ENCODE peak calls at places on chromosome 20, in eight cellular contexts. Q, V, I, K, T, B, M and L are unnamed samples.

GRCh38 chr20:1302578-1303541 is 26.1 kb downstream of the SDCBP2 start:
- DNase-seq in I (no peak), K (no peak), Q (no peak), T (no peak), V (no peak), B (no peak), M (no peak), L (no peak)

GRCh38 chr20:50226093-50226974 is 35.7 kb downstream of the CEBPB start:
- DNase-seq in V (peak; percentile 69), T (no peak), B (peak; percentile 91), I (peak; percentile 42), M (no peak), K (no peak), Q (no peak), L (no peak)

GRCh38 chr20:46367967-46368901 is 38.2 kb downstream of the ELMO2 start:
- DNase-seq in Q (no peak), K (no peak), B (no peak), T (no peak), V (no peak), M (peak; percentile 44), I (no peak), L (no peak)

GRCh38 chr20:62587757-62588402 is 54.4 kb upstream of the SLCO4A1 start:
- DNase-seq in I (no peak), B (peak; percentile 91), T (no peak), K (peak; percentile 83), V (peak; percentile 48), M (no peak), Q (no peak), L (no peak)

GRCh38 chr20:47220161-47220582 is 136.3 kb downstream of the ZMYND8 start:
- DNase-seq in M (no peak), K (peak; percentile 28), B (no peak), T (no peak), I (peak; percentile 32), V (peak; percentile 56), Q (peak; percentile 56), L (peak; percentile 42)

GRCh38 chr20:50930139-50931047 is 844 bp downstream of the ADNP start:
- DNase-seq in B (peak; percentile 85), K (peak; percentile 49), V (no peak), M (peak; percentile 21), T (no peak), Q (no peak), I (peak; percentile 34), L (no peak)

GRCh38 chr20:56558968-56559367 is 25.9 kb downstream of the FAM209B start:
- DNase-seq in T (no peak), K (no peak), I (no peak), Q (no peak), V (no peak), M (no peak), B (no peak), L (no peak)

GRCh38 chr20:39164642-39165041 is 202.5 kb downstream of the DHX35 start:
- DNase-seq in B (no peak), M (no peak), K (peak; percentile 14), I (no peak), V (no peak), T (no peak), Q (no peak), L (no peak)

GRCh38 chr20:48034754-48035153 is 249.5 kb upstream of the SULF2 start:
- DNase-seq in T (no peak), K (no peak), I (no peak), M (no peak), B (no peak), V (no peak), Q (no peak), L (no peak)

GRCh38 chr20:38844963-38845362 is 39.5 kb downstream of the PPP1R16B start:
- DNase-seq in I (no peak), M (no peak), B (no peak), V (no peak), K (no peak), T (no peak), Q (no peak), L (no peak)

GRCh38 chr20:5548112-5548511 is 202.1 kb upstream of the SHLD1 start:
- DNase-seq in I (no peak), M (no peak), Q (no peak), K (peak; percentile 32), V (no peak), B (no peak), T (no peak), L (no peak)

GRCh38 chr20:20233041-20233514 is 134.8 kb upstream of the INSM1 start:
- DNase-seq in K (no peak), B (no peak), I (no peak), M (no peak), Q (no peak), T (no peak), V (no peak), L (no peak)

GRCh38 chr20:6162239-6162638 is 39.4 kb upstream of the FERMT1 start:
- DNase-seq in V (peak; percentile 7), I (no peak), K (peak; percentile 56), M (peak; percentile 28), B (no peak), T (peak; percentile 91), Q (no peak), L (no peak)

DNA sequence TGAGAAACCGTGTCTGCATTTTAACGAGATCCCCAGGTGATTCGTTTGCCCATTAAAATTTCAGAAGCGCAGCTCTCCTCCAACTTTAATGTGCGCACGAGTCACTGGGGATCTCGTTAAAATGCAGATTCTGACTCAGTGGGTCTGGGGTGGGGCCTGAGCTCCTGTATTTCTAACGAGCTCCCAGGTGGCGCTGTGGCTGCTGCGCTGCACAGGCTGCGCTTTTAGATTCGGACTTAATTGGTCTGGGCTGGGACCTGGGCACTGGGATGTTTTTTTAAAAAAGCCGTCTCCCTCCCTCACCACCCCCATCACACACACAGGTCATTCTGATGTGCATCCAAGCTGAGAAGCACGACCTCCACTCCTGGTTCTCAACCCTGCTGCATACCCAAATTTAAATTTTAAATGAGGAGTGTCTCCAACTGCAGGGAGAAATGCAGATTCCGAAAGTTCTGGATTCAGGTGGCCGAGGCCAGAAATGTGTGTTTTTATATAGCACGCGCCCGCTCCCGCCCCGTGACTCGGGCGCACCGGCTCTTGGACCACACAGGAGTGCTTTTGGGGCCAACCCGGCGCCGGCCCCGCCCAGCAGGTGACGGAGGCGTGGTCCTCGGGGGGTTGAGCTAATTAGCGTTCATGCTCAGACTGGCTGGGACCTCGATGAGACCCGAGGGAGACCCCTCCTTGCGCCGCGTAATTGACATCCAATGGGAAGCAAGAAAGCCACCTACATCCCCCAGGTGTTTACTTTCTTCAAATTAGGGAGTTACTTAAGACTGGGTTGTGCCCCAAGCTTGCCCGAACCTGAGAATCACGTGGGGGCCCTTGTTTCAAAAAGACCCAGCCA is 85.8 kb downstream of the ZFP64 start:
- DNase-seq in Q (no peak), V (peak; percentile 49), I (no peak), B (no peak), T (no peak), M (no peak), K (peak; percentile 47), L (no peak)
- TF ChIP-seq CTCF in Q (no peak), V (peak; percentile 24), I (no peak), B (no peak), T (no peak), M (no peak), K (peak; percentile 42), L (no peak)

GRCh38 chr20:57689745-57690481 is 19.9 kb downstream of the PMEPA1 start:
- DNase-seq in M (no peak), I (no peak), T (no peak), V (no peak), Q (no peak), B (no peak), K (no peak), L (no peak)

GRCh38 chr20:57688864-57689263 is 21.0 kb downstream of the PMEPA1 start:
- DNase-seq in T (no peak), K (no peak), M (no peak), I (no peak), V (peak; percentile 12), Q (no peak), B (no peak), L (no peak)

GRCh38 chr20:57686931-57687652 is 22.7 kb downstream of the PMEPA1 start:
- DNase-seq in T (no peak), V (no peak), B (no peak), Q (no peak), I (no peak), M (peak; percentile 27), K (no peak), L (no peak)

GRCh38 chr20:57690525-57690924 is 19.3 kb downstream of the PMEPA1 start:
- DNase-seq in K (no peak), M (no peak), B (no peak), V (no peak), Q (no peak), I (no peak), T (no peak), L (no peak)

DNA sequence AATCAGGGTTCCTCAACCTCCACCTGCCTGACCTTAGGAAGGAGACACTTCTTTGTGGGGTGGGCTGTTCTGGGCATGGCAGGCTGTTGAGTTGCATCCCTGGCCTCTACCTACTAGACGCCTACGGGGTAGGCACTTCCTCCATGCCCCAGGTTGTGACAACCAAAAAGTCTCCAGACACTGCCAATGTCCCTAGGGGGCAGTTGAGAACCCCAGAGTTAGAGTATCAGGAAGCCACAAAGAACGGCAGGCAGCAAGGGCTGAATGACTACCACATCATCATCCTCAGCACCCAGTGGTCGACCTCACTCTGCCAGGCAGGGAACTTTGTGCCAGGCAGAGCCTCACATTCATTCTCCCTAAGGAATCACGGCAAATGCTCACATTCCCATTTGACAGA is 21.5 kb downstream of the PMEPA1 start:
- DNase-seq in T (no peak), B (no peak), I (no peak), Q (no peak), M (no peak), V (no peak), K (no peak), L (no peak)
- TF ChIP-seq CTCF in T (no peak), B (no peak), I (no peak), Q (no peak), M (no peak), V (no peak), K (no peak), L (no peak)

GRCh38 chr20:49132995-49133451 is 55.1 kb downstream of the STAU1 start:
- DNase-seq in M (peak; percentile 33), V (peak; percentile 79), B (no peak), K (peak; percentile 72), I (peak; percentile 43), Q (no peak), T (no peak), L (no peak)
- TF ChIP-seq CTCF in M (peak; percentile 65), V (peak; percentile 49), B (peak; percentile 44), K (peak; percentile 50), I (peak; percentile 41), Q (peak; percentile 63), T (peak; percentile 55), L (peak; percentile 53)

DNA sequence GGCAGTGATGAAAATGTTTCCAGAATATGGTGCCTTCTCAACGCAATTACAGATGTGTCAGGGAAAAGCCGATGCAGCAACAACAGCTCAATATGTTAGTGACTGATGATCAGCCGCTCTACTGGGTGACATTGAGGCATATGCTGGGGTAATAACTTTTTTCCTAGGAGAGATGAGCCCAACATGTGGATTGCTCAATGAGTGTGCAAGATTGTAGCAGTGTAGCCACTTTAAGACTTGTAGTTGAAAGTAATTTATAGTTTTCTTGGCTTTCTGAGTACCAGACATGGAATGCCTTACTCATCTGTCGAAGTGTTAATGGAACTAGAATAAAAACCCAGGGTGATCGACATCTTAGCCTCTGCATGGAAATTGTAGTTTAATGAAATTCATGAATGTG is 49.4 kb downstream of the DTD1 start:
- DNase-seq in Q (no peak), M (no peak), K (no peak), B (no peak), I (no peak), V (peak; percentile 9), T (no peak), L (no peak)
- TF ChIP-seq CTCF in Q (no peak), M (no peak), K (no peak), B (no peak), I (no peak), V (no peak), T (no peak), L (no peak)